ENCODE peak calls at places on chromosomes 16 and 17, in eight cellular contexts. C is HL-60; F is nephron progenitor cell; B is GM06990; Q is neural crest cell; K is OCI-LY7; X is body of pancreas; O is CD4-positive, alpha-beta T cell. L is an unnamed sample.
A peak's percentile ranks its signal among the peaks of the same experiment; 100 is the strongest.

GRCh38 chr17:10370209-10370608 is 2.6 kb downstream of the MYH13 start:
- DNase-seq in C (no peak), F (no peak), B (no peak), Q (no peak), K (no peak), X (no peak), O (no peak), L (no peak)

GRCh38 chr16:27253526-27253930 is 15.0 kb downstream of the NSMCE1 start:
- DNase-seq in C (no peak), F (no peak), B (no peak), Q (no peak), K (no peak), X (no peak), O (no peak), L (no peak)

GRCh38 chr17:66240630-66241029 is 11.4 kb upstream of the APOH start:
- DNase-seq in C (no peak), F (no peak), B (no peak), Q (no peak), K (no peak), X (no peak), O (no peak), L (no peak)

GRCh38 chr17:41984454-41984853 is 17.9 kb downstream of the CNP start:
- DNase-seq in C (no peak), F (no peak), B (no peak), Q (no peak), K (no peak), X (no peak), O (no peak), L (no peak)

GRCh38 chr16:88595101-88595500 is 24.9 kb downstream of the ZC3H18 start:
- DNase-seq in C (no peak), F (no peak), B (no peak), Q (no peak), K (no peak), X (no peak), O (no peak), L (no peak)

GRCh38 chr17:81210868-81211267 is 11.9 kb downstream of the CEP131 start:
- DNase-seq in C (no peak), F (no peak), B (no peak), Q (no peak), K (no peak), X (no peak), O (no peak), L (no peak)

GRCh38 chr16:56350491-56351405 is 74.6 kb downstream of the AMFR start:
- DNase-seq in C (no peak), F (no peak), B (no peak), Q (no peak), K (no peak), X (no peak), O (no peak), L (no peak)

GRCh38 chr17:44921122-44921882 is 6.0 kb upstream of the GFAP start:
- DNase-seq in C (no peak), F (peak; percentile 55), B (no peak), Q (no peak), K (no peak), X (peak; percentile 31), O (peak; percentile 1), L (no peak)

GRCh38 chr17:81193470-81194224 is 27.6 kb upstream of the AATK start:
- DNase-seq in C (no peak), F (no peak), B (no peak), Q (no peak), K (no peak), X (peak; percentile 8), O (no peak), L (peak; percentile 78)

GRCh38 chr17:38428643-38429371 is 543 bp downstream of the ARHGAP23 start:
- DNase-seq in C (no peak), F (peak; percentile 50), B (peak; percentile 34), Q (no peak), K (peak; percentile 39), X (peak; percentile 30), O (no peak), L (no peak)

GRCh38 chr17:63950940-63951907 is 19.1 kb upstream of the CD79B start:
- DNase-seq in C (no peak), F (no peak), B (no peak), Q (no peak), K (peak; percentile 84), X (peak; percentile 63), O (no peak), L (peak; percentile 77)

GRCh38 chr17:57687642-57688041 is 57.5 kb downstream of the CCDC182 start:
- DNase-seq in C (no peak), F (no peak), B (no peak), Q (no peak), K (no peak), X (no peak), O (no peak), L (no peak)

GRCh38 chr17:36837616-36838272 is 99.5 kb upstream of the LHX1 start:
- DNase-seq in C (no peak), F (peak; percentile 44), B (no peak), Q (no peak), K (no peak), X (no peak), O (no peak), L (no peak)
- TF ChIP-seq CTCF in C (no peak), F (no peak), B (no peak), Q (no peak), K (no peak), X (no peak), O (no peak), L (no peak)

DNA sequence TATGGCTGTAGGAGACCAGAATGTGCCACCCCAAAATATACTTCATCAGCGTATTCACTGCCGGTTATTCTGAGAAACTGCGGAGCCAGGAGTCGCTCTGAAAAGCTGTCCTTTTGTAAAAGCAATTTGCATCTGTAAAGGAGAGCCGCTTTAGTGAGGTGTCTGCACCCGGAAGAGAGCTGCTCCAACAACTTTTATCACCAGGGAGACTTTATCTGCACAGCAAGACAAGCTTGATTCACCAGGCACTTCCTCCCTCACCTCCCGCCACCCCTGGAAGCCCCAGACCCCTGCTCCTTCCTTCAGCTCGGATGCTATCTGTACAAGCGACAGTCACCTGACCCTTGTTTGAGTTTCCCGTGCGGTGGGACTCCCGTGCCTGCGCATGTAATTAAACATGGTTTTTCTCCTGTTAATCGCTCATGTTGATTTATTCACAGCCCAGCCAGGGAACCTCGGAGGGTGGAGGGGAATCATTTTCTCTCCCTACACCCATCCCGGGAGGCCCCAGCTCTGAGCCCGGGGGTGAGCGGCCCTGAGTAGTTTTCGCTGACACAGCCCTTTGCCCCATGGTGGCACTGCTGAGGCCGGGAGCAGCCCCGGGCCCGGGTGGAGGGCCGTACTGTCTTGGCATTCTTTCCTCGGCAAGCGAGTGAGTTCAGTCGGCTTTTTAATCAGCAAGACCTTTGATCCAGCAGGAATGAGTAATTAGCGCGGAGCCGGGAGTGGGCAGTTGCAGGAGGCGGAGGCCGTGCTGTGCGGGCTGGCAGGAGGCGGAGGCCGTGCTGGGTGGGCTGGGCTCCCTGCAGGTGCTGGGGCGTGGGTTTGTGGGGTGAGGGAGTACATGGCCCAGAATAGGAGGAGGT is 222.7 kb upstream of the CIBAR2 start:
- DNase-seq in C (no peak), F (peak; percentile 57), B (no peak), Q (peak; percentile 21), K (peak; percentile 35), X (peak; percentile 86), O (peak; percentile 38), L (no peak)
- TF ChIP-seq CTCF in C (no peak), F (no peak), B (no peak), Q (peak; percentile 31), K (peak; percentile 48), X (no peak), O (no peak), L (no peak)

DNA sequence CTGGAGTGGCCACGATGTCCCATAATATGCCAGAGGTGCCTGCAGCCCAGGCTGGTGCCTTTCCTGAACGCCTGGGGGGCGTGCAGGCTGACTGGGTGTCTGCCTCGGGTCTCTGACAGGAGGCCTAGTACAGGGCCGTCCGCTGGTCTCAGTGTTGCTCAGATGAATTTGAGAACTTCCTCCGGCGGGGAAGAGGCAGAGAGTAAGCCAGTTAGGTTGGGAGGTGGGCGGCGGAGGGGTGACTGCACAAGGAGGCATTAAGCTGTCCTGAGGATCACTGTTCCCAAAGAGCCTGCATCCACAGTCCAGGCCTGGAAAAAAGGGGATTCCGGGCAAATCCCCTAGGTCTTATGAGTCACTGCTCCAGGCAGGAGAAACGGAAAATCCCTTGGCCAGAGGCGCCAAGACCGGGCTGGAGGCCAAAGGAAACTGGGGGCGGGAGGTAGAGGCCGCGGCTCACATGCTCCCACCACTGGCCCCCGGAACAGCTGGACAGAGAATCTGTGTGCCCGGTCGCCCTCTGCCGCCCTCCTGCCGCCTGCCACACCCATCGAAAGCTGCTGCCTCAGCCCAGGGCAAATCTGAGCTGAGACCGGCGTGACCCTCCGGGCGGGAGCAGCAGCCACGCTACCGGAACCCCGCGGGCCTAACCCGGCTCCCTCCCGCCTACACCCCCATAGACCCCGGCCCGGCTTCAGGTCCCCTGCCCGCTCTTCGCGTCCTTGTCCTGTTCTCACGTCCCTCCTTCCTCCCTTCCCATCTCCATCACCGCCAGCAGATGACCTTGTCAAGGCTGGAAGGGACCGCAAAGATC is 1.2 kb downstream of the TRIM47 start:
- DNase-seq in C (no peak), F (peak; percentile 28), B (peak; percentile 61), Q (no peak), K (peak; percentile 63), X (peak; percentile 90), O (no peak), L (no peak)
- TF ChIP-seq CTCF in C (no peak), F (no peak), B (no peak), Q (no peak), K (no peak), X (no peak), O (no peak), L (peak; percentile 27)

GRCh38 chr17:77914440-77915254 is 43.9 kb upstream of the TNRC6C start:
- DNase-seq in C (no peak), F (no peak), B (no peak), Q (no peak), K (peak; percentile 29), X (peak; percentile 28), O (no peak), L (no peak)
- TF ChIP-seq CTCF in C (no peak), F (no peak), B (peak; percentile 34), Q (no peak), K (peak; percentile 71), X (peak; percentile 9), O (peak; percentile 19), L (no peak)

GRCh38 chr16:29963021-29963743 is 1.3 kb downstream of the TMEM219 start:
- DNase-seq in C (no peak), F (no peak), B (no peak), Q (no peak), K (no peak), X (no peak), O (no peak), L (no peak)

GRCh38 chr16:29961127-29961478 is 776 bp upstream of the TMEM219 start:
- DNase-seq in C (no peak), F (no peak), B (no peak), Q (no peak), K (no peak), X (no peak), O (no peak), L (no peak)

GRCh38 chr16:29959293-29959692 is 2.6 kb upstream of the TMEM219 start:
- DNase-seq in C (no peak), F (no peak), B (no peak), Q (no peak), K (no peak), X (no peak), O (no peak), L (no peak)

GRCh38 chr16:29962344-29962994 is 590 bp downstream of the TMEM219 start:
- DNase-seq in C (no peak), F (no peak), B (no peak), Q (no peak), K (no peak), X (peak; percentile 35), O (no peak), L (no peak)

GRCh38 chr16:29961479-29962343 is at the start of gene TMEM219:
- DNase-seq in C (peak; percentile 83), F (peak; percentile 93), B (peak; percentile 96), Q (peak; percentile 87), K (peak; percentile 94), X (peak; percentile 91), O (peak; percentile 87), L (peak; percentile 99)
- TF ChIP-seq CTCF in C (no peak), F (peak; percentile 18), B (peak; percentile 28), Q (peak; percentile 62), K (peak; percentile 25), X (peak; percentile 30), O (peak; percentile 32), L (peak; percentile 5)

L was measured in GM13977.